ENCODE peak calls at places on chromosomes 6 and 20, in ten cellular contexts. P, T, W, V, A, H, Q, L, E and Y are unnamed samples.

GRCh38 chr6:112037783-112038216 is 16.1 kb upstream of the CCN6 start:
- DNase-seq in W (peak; percentile 65), E (no peak), Q (peak; percentile 96), A (peak; percentile 21), V (no peak), H (no peak), P (peak; percentile 54), L (no peak), T (peak; percentile 90), Y (peak; percentile 65)

GRCh38 chr6:47372318-47372717 is 62.6 kb upstream of the TNFRSF21 start:
- DNase-seq in L (no peak), H (no peak), T (no peak), A (no peak), E (no peak), Q (no peak), P (no peak), V (no peak), W (no peak), Y (no peak)

GRCh38 chr20:40265872-40266533 is 423.0 kb downstream of the MAFB start:
- DNase-seq in W (peak; percentile 12), A (no peak), L (no peak), T (no peak), H (no peak), E (peak; percentile 54), Q (no peak), P (peak; percentile 25), V (no peak), Y (no peak)

GRCh38 chr6:22880686-22881433 is 311.5 kb downstream of the HDGFL1 start:
- DNase-seq in E (no peak), H (no peak), L (no peak), P (no peak), W (no peak), Q (no peak), V (no peak), T (peak; percentile 99), A (peak; percentile 21), Y (peak; percentile 79)

GRCh38 chr6:151437401-151437800 is 14.5 kb downstream of the RMND1 start:
- DNase-seq in H (no peak), W (no peak), L (no peak), Q (no peak), A (peak; percentile 27), V (no peak), T (peak; percentile 51), P (no peak), E (no peak), Y (no peak)

GRCh38 chr6:3284436-3284876 is 25.7 kb downstream of the PSMG4 start:
- DNase-seq in Q (peak; percentile 61), E (no peak), P (no peak), W (peak; percentile 38), T (no peak), V (no peak), L (peak; percentile 30), A (no peak), H (no peak), Y (no peak)

GRCh38 chr6:22470454-22471368 is 98.7 kb upstream of the HDGFL1 start:
- DNase-seq in Q (peak; percentile 68), E (peak; percentile 5), A (peak; percentile 41), T (peak; percentile 51), H (no peak), W (no peak), P (peak; percentile 82), V (no peak), L (no peak), Y (peak; percentile 70)

GRCh38 chr6:39228992-39229767 is at the start of gene KCNK5:
- DNase-seq in L (peak; percentile 23), T (peak; percentile 2), H (peak; percentile 71), P (peak; percentile 87), E (peak; percentile 95), V (peak; percentile 42), A (peak; percentile 90), Q (peak; percentile 77), W (peak; percentile 20), Y (peak; percentile 77)

GRCh38 chr6:79646006-79646405 is 14.9 kb downstream of the SH3BGRL2 start:
- DNase-seq in L (no peak), A (no peak), E (peak; percentile 74), H (no peak), V (no peak), P (no peak), T (no peak), Q (no peak), W (no peak), Y (no peak)

GRCh38 chr20:40468759-40469158 is 220.3 kb downstream of the MAFB start:
- DNase-seq in A (no peak), L (no peak), P (no peak), E (no peak), W (no peak), Q (no peak), V (no peak), H (no peak), T (no peak), Y (no peak)

GRCh38 chr6:90230547-90231240 is 65.9 kb downstream of the BACH2 start:
- DNase-seq in A (no peak), P (no peak), L (no peak), H (no peak), V (no peak), E (peak; percentile 56), W (no peak), T (no peak), Q (no peak), Y (no peak)

GRCh38 chr20:10089871-10090587 is 55.2 kb downstream of the ANKEF1 start:
- DNase-seq in T (no peak), H (no peak), V (no peak), P (no peak), L (no peak), E (no peak), Q (no peak), A (no peak), W (no peak), Y (no peak)

GRCh38 chr6:99219788-99220187 is 129.7 kb downstream of the FAXC start:
- DNase-seq in L (no peak), P (no peak), W (no peak), H (no peak), A (no peak), Q (no peak), T (no peak), E (peak; percentile 88), V (no peak), Y (no peak)

GRCh38 chr6:167109661-167110060 is 13.2 kb upstream of the CCR6 start:
- DNase-seq in P (no peak), L (no peak), A (no peak), E (no peak), Q (no peak), W (no peak), H (no peak), T (no peak), V (no peak), Y (no peak)

GRCh38 chr6:31834367-31834703 is 6.8 kb downstream of the HSPA1B start:
- DNase-seq in H (peak; percentile 70), V (no peak), L (peak; percentile 73), E (peak; percentile 94), T (peak; percentile 84), P (peak; percentile 91), A (peak; percentile 91), W (peak; percentile 94), Q (peak; percentile 91), Y (no peak)

GRCh38 chr6:93177918-93178317 is 241.4 kb downstream of the EPHA7 start:
- DNase-seq in A (no peak), T (no peak), L (no peak), W (no peak), P (no peak), H (no peak), E (no peak), Q (no peak), V (no peak), Y (no peak)

GRCh38 chr20:5221078-5221430 is 94.2 kb downstream of the CDS2 start:
- DNase-seq in E (no peak), A (no peak), V (no peak), P (no peak), W (no peak), H (no peak), Q (no peak), T (no peak), L (no peak), Y (no peak)

GRCh38 chr6:36929607-36930006 is 24.9 kb upstream of the PI16 start:
- DNase-seq in H (no peak), A (no peak), Q (no peak), L (no peak), E (no peak), V (no peak), P (no peak), W (no peak), T (peak; percentile 82), Y (no peak)

GRCh38 chr20:51812861-51813260 is 10.5 kb upstream of the SALL4 start:
- DNase-seq in Q (no peak), W (no peak), T (no peak), V (no peak), L (no peak), P (no peak), E (no peak), A (no peak), H (no peak), Y (no peak)

GRCh38 chr6:123770247-123770949 is 33.3 kb upstream of the NKAIN2 start:
- DNase-seq in P (no peak), E (no peak), L (no peak), H (no peak), W (no peak), A (no peak), V (no peak), T (no peak), Q (no peak), Y (no peak)

GRCh38 chr6:110654096-110654820 is 161.0 kb downstream of the CDK19 start:
- DNase-seq in E (no peak), L (no peak), A (no peak), P (no peak), Q (no peak), T (peak; percentile 25), W (no peak), H (no peak), V (no peak), Y (no peak)

GRCh38 chr6:10658910-10659696 is 35.3 kb downstream of the C6orf52 start:
- DNase-seq in W (no peak), E (peak; percentile 18), P (no peak), T (no peak), Q (no peak), H (no peak), L (no peak), V (no peak), A (no peak), Y (peak; percentile 14)

GRCh38 chr20:4998160-4998651 is 3.1 kb downstream of the SLC23A2 start:
- DNase-seq in Q (no peak), A (no peak), T (no peak), P (no peak), L (no peak), V (no peak), H (no peak), E (peak; percentile 61), W (no peak), Y (no peak)

GRCh38 chr6:54598787-54599309 is 247.7 kb upstream of the FAM83B start:
- DNase-seq in H (no peak), T (no peak), V (no peak), A (no peak), Q (no peak), L (no peak), E (no peak), W (no peak), P (peak; percentile 55), Y (no peak)

GRCh38 chr6:446418-447366 is 55.1 kb downstream of the IRF4 start:
- DNase-seq in Q (no peak), A (no peak), W (no peak), P (no peak), T (no peak), H (peak; percentile 68), E (no peak), L (no peak), V (peak; percentile 75), Y (no peak)

GRCh38 chr6:52876056-52876787 is 33.3 kb downstream of the GSTA3 start:
- DNase-seq in P (no peak), W (no peak), A (no peak), Q (no peak), H (no peak), E (no peak), T (peak; percentile 18), L (no peak), V (no peak), Y (no peak)

GRCh38 chr6:139449611-139450000 is 75.2 kb upstream of the CITED2 start:
- DNase-seq in W (no peak), T (peak; percentile 55), P (no peak), V (no peak), A (no peak), L (no peak), Q (no peak), E (peak; percentile 22), H (no peak), Y (no peak)

GRCh38 chr6:42742116-42742894 is 3.6 kb downstream of the TBCC start:
- DNase-seq in W (no peak), Q (no peak), A (no peak), P (no peak), H (no peak), E (no peak), V (no peak), L (no peak), T (peak; percentile 68), Y (peak; percentile 57)